ENCODE peak calls at places on chromosomes 7 and 10, in six cellular contexts. C, Z, Q, K, P and J are unnamed samples.
A peak's percentile ranks its signal among the peaks of the same experiment; 100 is the strongest.

GRCh38 chr7:35975851-35976454 is 175.1 kb downstream of the SEPTIN7 start:
- DNase-seq in P (no peak), C (peak; percentile 42), Q (peak; percentile 68), K (no peak), Z (no peak), J (no peak)

GRCh38 chr10:126222736-126223511 is 165.4 kb downstream of the ADAM12 start:
- DNase-seq in K (no peak), C (peak; percentile 78), P (no peak), Q (no peak), Z (no peak), J (no peak)

GRCh38 chr7:24718977-24719491 is 38.2 kb downstream of the GSDME start:
- DNase-seq in Q (no peak), P (no peak), K (no peak), C (no peak), Z (no peak), J (peak; percentile 72)

GRCh38 chr10:114526112-114526496 is 121.8 kb upstream of the AFAP1L2 start:
- DNase-seq in Q (no peak), P (no peak), K (no peak), C (peak; percentile 52), Z (no peak), J (peak; percentile 40)

GRCh38 chr7:45937301-45937700 is 16.2 kb upstream of the IGFBP3 start:
- DNase-seq in Z (no peak), C (no peak), K (no peak), Q (no peak), P (no peak), J (no peak)

GRCh38 chr10:48946891-48947500 is 7.4 kb upstream of the LRRC18 start:
- DNase-seq in P (no peak), Q (no peak), K (no peak), Z (no peak), C (peak; percentile 2), J (no peak)

GRCh38 chr7:113010377-113010776 is 76.2 kb downstream of the GPR85 start:
- DNase-seq in Z (no peak), K (no peak), Q (no peak), P (no peak), C (no peak), J (no peak)

GRCh38 chr10:90227259-90227658 is 525.9 kb downstream of the KIF20B start:
- DNase-seq in C (peak; percentile 100), Q (no peak), K (no peak), P (no peak), Z (no peak), J (no peak)

GRCh38 chr7:29593458-29593857 is 29.8 kb downstream of the PRR15 start:
- DNase-seq in K (no peak), C (no peak), P (no peak), Q (no peak), Z (no peak), J (no peak)

GRCh38 chr7:40156988-40157387 is 22.2 kb downstream of the SUGCT start:
- DNase-seq in P (no peak), K (no peak), Z (no peak), C (no peak), Q (no peak), J (no peak)

GRCh38 chr7:88885131-88885530 is 89.6 kb upstream of the TEX47 start:
- DNase-seq in P (no peak), Q (no peak), C (no peak), K (no peak), Z (no peak), J (no peak)

GRCh38 chr10:127854769-127855583 is 37.8 kb downstream of the CLRN3 start:
- DNase-seq in K (no peak), P (no peak), Z (no peak), C (no peak), Q (no peak), J (no peak)

GRCh38 chr7:139078911-139079310 is 30.6 kb downstream of the ZC3HAV1 start:
- DNase-seq in C (no peak), Q (no peak), Z (no peak), P (no peak), K (no peak), J (no peak)

DNA sequence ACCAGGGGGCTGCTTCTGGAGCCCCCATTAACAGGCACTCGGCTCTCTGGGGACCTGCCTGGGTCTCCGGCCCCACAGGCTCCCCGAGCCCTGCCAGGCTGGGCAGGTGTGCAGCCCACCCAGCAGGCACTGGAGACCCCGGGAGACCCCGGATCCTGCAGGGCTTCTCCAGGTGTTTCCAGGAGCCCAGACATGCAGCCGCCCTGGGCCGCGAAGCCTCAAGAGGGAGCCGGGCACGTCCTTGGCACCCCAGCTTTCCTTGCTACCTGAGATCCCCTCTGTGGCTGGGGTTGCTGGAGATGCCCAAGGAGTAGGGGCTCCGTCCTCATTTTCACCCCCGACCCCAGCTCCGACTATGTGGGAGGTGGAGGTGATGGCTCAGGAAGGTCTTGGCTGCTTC is 7.7 kb upstream of the AMZ1 start:
- DNase-seq in C (no peak), K (no peak), Q (no peak), P (no peak), Z (no peak), J (no peak)
- TF ChIP-seq CTCF in C (no peak), K (no peak), Q (no peak), P (no peak), Z (no peak), J (no peak)

DNA sequence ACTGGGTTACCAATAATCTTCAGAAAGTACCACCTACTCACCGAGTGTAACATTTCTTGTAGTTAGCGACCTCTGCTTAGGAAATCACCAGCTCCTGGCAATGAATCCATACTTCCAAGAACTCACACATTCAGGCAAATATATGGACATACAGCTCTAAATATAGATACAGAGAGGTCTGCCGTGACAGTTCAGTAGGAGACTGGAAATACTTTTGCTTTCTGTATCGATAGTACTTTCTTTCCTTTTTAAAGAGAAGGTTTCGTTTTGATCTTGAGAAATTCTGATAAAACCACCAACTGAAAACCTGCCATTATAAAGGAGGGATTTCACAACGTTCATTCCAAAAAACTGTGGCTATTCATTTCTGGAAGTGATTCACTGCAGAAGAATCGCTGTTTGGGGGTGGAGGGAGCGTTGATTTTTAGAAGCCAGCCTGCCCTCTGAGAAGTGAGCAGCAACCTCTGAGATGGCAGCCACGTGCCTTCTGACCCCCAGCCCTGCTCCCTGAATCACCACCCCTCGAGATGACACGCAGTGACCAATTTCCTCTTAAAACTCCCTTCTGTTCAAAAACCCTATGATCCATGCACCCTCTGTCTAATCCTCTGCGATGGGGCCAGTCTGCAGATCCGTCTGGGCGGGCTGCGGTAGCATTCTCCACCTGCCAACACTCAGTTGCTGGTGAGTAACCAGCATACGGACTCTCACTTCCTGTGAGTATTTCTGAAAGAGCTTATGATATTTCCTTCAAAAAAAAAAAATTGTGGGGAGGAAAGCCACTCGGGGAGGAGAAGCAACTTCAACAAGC is 179.1 kb upstream of the KLF14 start:
- DNase-seq in C (peak; percentile 98), K (peak; percentile 79), Q (peak; percentile 71), P (peak; percentile 59), Z (peak; percentile 79), J (peak; percentile 82)
- H3K4me1 ChIP-seq in C (peaks cover 62% of the 10 kb centered on the region), K (peaks cover 15% of the 10 kb centered on the region), Q (peaks cover 93% of the 10 kb centered on the region), P (peaks cover 34% of the 10 kb centered on the region), Z (peaks cover 52% of the 10 kb centered on the region), J (peaks cover 28% of the 10 kb centered on the region)

GRCh38 chr10:14889318-14889717 is 10.7 kb downstream of the SUV39H2 start:
- DNase-seq in P (no peak), C (no peak), Z (no peak), Q (no peak), K (no peak), J (no peak)
- TF ChIP-seq CTCF in P (no peak), C (peak; percentile 25), Z (no peak), Q (no peak), K (no peak), J (peak; percentile 28)

DNA sequence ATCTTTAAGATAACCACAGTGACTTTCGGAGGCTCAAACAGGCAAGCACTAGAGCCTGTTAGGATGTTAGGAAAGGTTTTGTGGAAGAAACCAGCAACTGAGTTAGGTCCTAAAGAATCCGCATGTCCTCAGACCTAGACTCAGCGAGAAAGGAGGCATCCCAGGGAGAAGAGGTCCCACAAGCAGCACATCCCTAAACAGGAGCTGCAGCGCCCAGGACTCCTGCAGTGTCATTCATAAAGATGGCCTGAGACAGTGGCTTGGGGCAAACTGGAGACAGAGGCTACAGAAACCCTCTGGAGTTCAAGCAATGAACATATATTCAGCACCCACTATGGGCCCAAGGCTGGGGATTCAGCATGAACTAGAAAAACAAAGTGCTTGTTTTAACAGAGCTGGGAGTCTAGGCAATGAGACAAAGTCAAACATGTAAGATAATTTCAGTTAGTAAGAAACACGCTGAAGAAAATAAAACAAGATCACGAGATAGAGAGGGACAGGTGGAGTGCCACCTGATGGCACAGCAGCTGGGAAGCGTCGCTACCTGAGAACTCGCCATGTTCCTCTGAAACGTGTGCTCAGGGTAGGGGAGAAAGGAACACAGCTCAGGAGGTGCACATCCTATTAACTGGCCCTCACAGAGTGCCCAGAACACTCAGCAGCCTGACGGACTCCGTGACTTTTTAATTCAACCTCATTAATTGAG is 48.1 kb downstream of the PARD3 start:
- DNase-seq in P (no peak), Z (no peak), C (no peak), K (no peak), Q (no peak), J (no peak)
- H3K4me1 ChIP-seq in P (peaks cover 24% of the 10 kb centered on the region), Z (peaks cover 7% of the 10 kb centered on the region), C (no peaks in the 10 kb centered on the region), K (no peaks in the 10 kb centered on the region), Q (peaks cover 56% of the 10 kb centered on the region), J (no peaks in the 10 kb centered on the region)

DNA sequence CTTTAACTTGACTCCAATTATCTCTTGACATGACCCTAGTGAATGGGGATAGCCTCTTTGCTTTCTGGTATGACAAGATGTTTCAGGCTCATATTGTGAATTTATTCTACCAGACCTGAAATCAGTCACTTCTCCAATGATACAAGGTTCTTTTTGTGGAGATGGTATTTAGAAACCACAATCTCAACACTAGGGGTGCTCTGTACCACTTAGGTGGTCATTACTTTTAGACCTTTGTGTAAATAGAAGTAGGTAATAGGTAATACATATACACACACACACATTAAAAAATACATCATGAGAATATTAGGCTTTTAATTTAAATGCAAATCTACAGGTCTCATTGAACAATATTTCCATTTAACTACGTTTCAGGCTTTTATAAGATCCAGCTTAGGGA is 199.0 kb upstream of the RHOBTB1 start:
- DNase-seq in P (no peak), Q (no peak), Z (no peak), C (no peak), K (no peak), J (no peak)
- TF ChIP-seq CTCF in P (no peak), Q (no peak), Z (no peak), C (no peak), K (no peak), J (no peak)

DNA sequence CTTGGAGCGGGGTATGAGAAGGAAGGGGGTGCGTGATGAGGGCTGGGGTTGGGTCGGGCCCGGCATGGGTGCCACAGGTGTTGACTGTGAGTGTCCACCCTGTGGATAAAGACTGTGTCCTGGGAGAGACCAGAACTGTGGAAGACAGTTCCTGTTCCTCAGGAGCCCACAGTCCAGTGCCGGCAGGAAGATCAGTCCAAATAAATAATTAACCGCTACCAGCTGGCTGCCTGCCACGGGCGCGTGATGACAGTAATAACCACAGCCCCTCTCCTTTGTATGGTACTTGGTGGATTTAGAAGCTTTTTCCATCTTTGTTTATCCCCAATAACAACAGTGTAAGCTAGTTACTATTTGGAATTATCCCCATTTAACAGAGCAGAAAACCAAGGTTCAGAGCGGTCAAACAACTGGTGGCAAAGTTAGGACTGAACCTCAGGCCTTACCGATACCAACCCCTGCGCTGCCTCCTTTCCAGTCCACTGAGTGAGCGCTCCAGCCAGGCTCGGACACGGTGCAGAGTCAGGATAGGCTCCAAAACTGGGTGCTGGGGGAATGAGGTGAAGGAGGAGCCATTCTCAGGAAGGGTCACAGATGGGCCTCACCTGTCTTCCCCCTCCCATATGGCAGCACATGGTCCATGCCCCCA is 5.1 kb downstream of the ZMIZ1 start:
- DNase-seq in C (peak; percentile 58), P (peak; percentile 72), K (no peak), Z (peak; percentile 69), Q (peak; percentile 61), J (peak; percentile 35)
- H3K4me1 ChIP-seq in C (peaks cover 67% of the 10 kb centered on the region), P (peaks cover 41% of the 10 kb centered on the region), K (peaks cover 59% of the 10 kb centered on the region), Z (peaks cover 31% of the 10 kb centered on the region), Q (peaks cover 76% of the 10 kb centered on the region), J (peaks cover 23% of the 10 kb centered on the region)